ENCODE peak calls at places on chromosome 13, in nine cellular contexts. O is AG09309; R is activated gamma-delta T cell treated with Interleukin-2 at 50 U/mL for 16 hours; V is naive thymus-derived CD8-positive, alpha-beta T cell; B is osteoblast; D is WERI-Rb-1; T is GM04503; C is left ventricle myocardium inferior; M is IMR-90. H is an unnamed sample.

GRCh38 chr13:104616990-104617389 is 1550.8 kb upstream of the SLC10A2 start:
- DNase-seq in M (no peak), V (no peak), T (no peak), R (no peak), B (no peak), D (no peak), C (no peak), O (no peak), H (no peak)

GRCh38 chr13:105598551-105598950 is 936.9 kb downstream of the EFNB2 start:
- DNase-seq in M (peak), C (no peak), V (no peak), B (no peak), O (peak), T (no peak), R (no peak), D (no peak), H (no peak)

GRCh38 chr13:59086147-59086546 is 1077.6 kb downstream of the DIAPH3 start:
- DNase-seq in C (no peak), M (peak), T (no peak), R (no peak), B (no peak), D (no peak), O (no peak), V (no peak), H (no peak)

GRCh38 chr13:111256946-111257345 is 63.5 kb upstream of the TEX29 start:
- DNase-seq in D (peak), T (no peak), C (no peak), M (no peak), O (no peak), B (no peak), V (no peak), R (no peak), H (no peak)

GRCh38 chr13:112252744-112253590 is 123.2 kb upstream of the SPACA7 start:
- DNase-seq in B (no peak), D (peak), C (no peak), M (no peak), O (no peak), R (no peak), V (no peak), T (no peak), H (no peak)

GRCh38 chr13:111252449-111253124 is 67.9 kb upstream of the TEX29 start:
- DNase-seq in B (no peak), T (peak), O (no peak), D (no peak), R (no peak), C (peak), V (no peak), M (peak), H (no peak)

GRCh38 chr13:37618554-37618953 is 20.0 kb upstream of the POSTN start:
- DNase-seq in O (peak), V (no peak), D (no peak), C (no peak), B (peak), T (peak), R (no peak), M (peak), H (no peak)

GRCh38 chr13:50401721-50402510 is 386.7 kb downstream of the KCNRG start:
- DNase-seq in V (no peak), R (no peak), M (peak), B (peak), D (no peak), O (peak), T (peak), C (no peak), H (no peak)

GRCh38 chr13:106105153-106105552 is 430.3 kb downstream of the EFNB2 start:
- DNase-seq in T (no peak), V (no peak), C (no peak), M (peak), D (no peak), O (no peak), B (no peak), R (no peak), H (no peak)

GRCh38 chr13:112943309-112944125 is 25.5 kb upstream of the MCF2L start:
- DNase-seq in R (no peak), M (peak), O (no peak), T (no peak), V (peak), D (peak), C (peak), B (no peak), H (no peak)

GRCh38 chr13:104759069-104759468 is 1692.9 kb upstream of the SLC10A2 start:
- DNase-seq in B (no peak), D (no peak), M (no peak), V (no peak), T (no peak), R (no peak), C (no peak), O (no peak), H (no peak)

GRCh38 chr13:94795292-94795691 is 82.9 kb upstream of the SOX21 start:
- DNase-seq in T (no peak), C (no peak), V (no peak), M (no peak), R (no peak), O (no peak), D (no peak), B (no peak), H (no peak)

GRCh38 chr13:95749545-95749944 is 72.6 kb downstream of the DNAJC3 start:
- DNase-seq in D (no peak), B (no peak), M (no peak), C (no peak), R (no peak), T (no peak), O (no peak), V (no peak), H (no peak)

GRCh38 chr13:31394491-31394890 is 194.7 kb downstream of the B3GLCT start:
- DNase-seq in O (no peak), B (no peak), T (peak), M (no peak), C (no peak), D (no peak), R (no peak), V (no peak), H (no peak)

GRCh38 chr13:79987323-79987722 is 353.6 kb downstream of the SPRY2 start:
- DNase-seq in V (no peak), R (no peak), B (no peak), C (no peak), D (no peak), T (no peak), M (peak), O (no peak), H (no peak)

GRCh38 chr13:33497146-33497845 is 211.7 kb upstream of the STARD13 start:
- DNase-seq in B (peak), T (no peak), V (no peak), O (no peak), D (no peak), C (no peak), M (peak), R (no peak), H (no peak)

GRCh38 chr13:113405481-113406300 is 41.8 kb upstream of the GRTP1 start:
- DNase-seq in C (no peak), D (peak), R (no peak), V (no peak), O (no peak), M (no peak), T (no peak), B (no peak), H (no peak)

GRCh38 chr13:98476538-98476966 is 100.4 kb downstream of the STK24 start:
- DNase-seq in R (peak), V (peak), O (peak), B (peak), D (no peak), C (peak), M (peak), T (peak), H (peak)